ENCODE peak calls at places on chromosomes 6 and 20, in seven cellular contexts. T is anterior cingulate cortex; Q is HFFc6; F is activated CD4-positive, CD25-positive, alpha-beta regulatory T cell; D is IMR-90; J is HuH-7.5; A is activated naive CD8-positive, alpha-beta T cell treated with anti-CD3 and anti-CD28 coated beads, Interleukin-2, amount 50 U/mL, for 24 hours. C is an unnamed sample.

GRCh38 chr6:15443119-15443518 is 197.2 kb downstream of the JARID2 start:
- DNase-seq in T (no peak), Q (peak), F (no peak), D (peak), J (no peak), A (no peak), C (peak)

GRCh38 chr6:32148289-32148688 is 3.5 kb downstream of the PRRT1 start:
- DNase-seq in T (no peak), Q (no peak), F (no peak), D (no peak), J (no peak), A (no peak), C (no peak)

GRCh38 chr20:667351-668034 is 8.1 kb downstream of the SCRT2 start:
- DNase-seq in T (no peak), Q (no peak), F (peak), D (peak), J (peak), A (peak), C (peak)

GRCh38 chr6:139409026-139409425 is 34.6 kb upstream of the CITED2 start:
- DNase-seq in T (no peak), Q (peak), F (no peak), D (peak), J (no peak), A (no peak), C (peak)

GRCh38 chr6:6686748-6687601 is 98.5 kb downstream of the LY86 start:
- DNase-seq in T (no peak), Q (peak), F (no peak), D (no peak), J (peak), A (no peak), C (peak)

GRCh38 chr20:23625236-23625964 is 12.4 kb downstream of the CST3 start:
- DNase-seq in T (no peak), Q (no peak), F (no peak), D (no peak), J (no peak), A (no peak), C (no peak)

GRCh38 chr6:46184114-46184513 is 13.3 kb upstream of the ENPP5 start:
- DNase-seq in T (no peak), Q (peak), F (no peak), D (peak), J (no peak), A (no peak), C (peak)

GRCh38 chr6:47360388-47360787 is 50.7 kb upstream of the TNFRSF21 start:
- DNase-seq in T (no peak), Q (no peak), F (no peak), D (no peak), J (no peak), A (no peak), C (no peak)

GRCh38 chr20:45833030-45833882 is at the start of gene SNX21:
- DNase-seq in T (peak), Q (peak), F (no peak), D (peak), J (peak), A (peak), C (peak)

GRCh38 chr6:42879372-42880239 is at the start of gene RPL7L1:
- DNase-seq in T (peak), Q (peak), F (peak), D (peak), J (peak), A (peak), C (peak)

GRCh38 chr6:46781478-46782378 is 11.5 kb upstream of the MEP1A start:
- DNase-seq in T (peak), Q (peak), F (no peak), D (peak), J (no peak), A (peak), C (peak)

GRCh38 chr6:40936810-40937209 is 102.2 kb downstream of the UNC5CL start:
- DNase-seq in T (no peak), Q (peak), F (no peak), D (peak), J (no peak), A (no peak), C (peak)

GRCh38 chr6:37373822-37374514 is 20.2 kb downstream of the RNF8 start:
- DNase-seq in T (no peak), Q (no peak), F (no peak), D (no peak), J (no peak), A (no peak), C (peak)

GRCh38 chr6:108009894-108010293 is 51.9 kb upstream of the SEC63 start:
- DNase-seq in T (no peak), Q (no peak), F (no peak), D (no peak), J (no peak), A (no peak), C (no peak)

GRCh38 chr6:16873698-16874097 is 112.4 kb upstream of the ATXN1 start:
- DNase-seq in T (no peak), Q (no peak), F (no peak), D (no peak), J (no peak), A (no peak), C (no peak)

GRCh38 chr20:13840093-13840465 is 55.3 kb downstream of the NDUFAF5 start:
- DNase-seq in T (no peak), Q (no peak), F (no peak), D (no peak), J (no peak), A (no peak), C (no peak)

GRCh38 chr20:11671015-11671511 is 246.6 kb upstream of the BTBD3 start:
- DNase-seq in T (no peak), Q (no peak), F (no peak), D (no peak), J (no peak), A (no peak), C (no peak)

GRCh38 chr20:58544891-58545290 is 29.7 kb upstream of the APCDD1L start:
- DNase-seq in T (no peak), Q (no peak), F (no peak), D (no peak), J (no peak), A (no peak), C (no peak)

GRCh38 chr6:93794161-93794560 is 374.8 kb upstream of the EPHA7 start:
- DNase-seq in T (no peak), Q (no peak), F (no peak), D (no peak), J (no peak), A (no peak), C (no peak)

GRCh38 chr6:111615916-111616612 is 10.4 kb upstream of the TRAF3IP2 start:
- DNase-seq in T (no peak), Q (no peak), F (no peak), D (no peak), J (no peak), A (no peak), C (no peak)

GRCh38 chr20:50186151-50186885 is 4.3 kb upstream of the CEBPB start:
- DNase-seq in T (peak), Q (peak), F (peak), D (peak), J (peak), A (peak), C (peak)

GRCh38 chr6:36984581-36985383 is 1.2 kb downstream of the MTCH1 start:
- DNase-seq in T (no peak), Q (peak), F (no peak), D (peak), J (no peak), A (peak), C (peak)

GRCh38 chr6:33976425-33977360 is 169.2 kb downstream of the GRM4 start:
- DNase-seq in T (no peak), Q (no peak), F (no peak), D (no peak), J (no peak), A (no peak), C (no peak)

GRCh38 chr6:43123691-43124314 is 47.3 kb upstream of the SRF start:
- DNase-seq in T (no peak), Q (no peak), F (no peak), D (no peak), J (no peak), A (no peak), C (peak)

GRCh38 chr6:130470777-130471176 is 105.0 kb downstream of the TMEM200A start:
- DNase-seq in T (no peak), Q (no peak), F (no peak), D (no peak), J (no peak), A (no peak), C (no peak)

GRCh38 chr6:141667580-141668309 is 465.0 kb upstream of the GJE1 start:
- DNase-seq in T (no peak), Q (peak), F (no peak), D (peak), J (no peak), A (no peak), C (no peak)

GRCh38 chr6:35733633-35734032 is 3.2 kb upstream of the ARMC12 start:
- DNase-seq in T (no peak), Q (no peak), F (no peak), D (no peak), J (no peak), A (no peak), C (no peak)

GRCh38 chr6:79543411-79543810 is 6.2 kb upstream of the LCA5 start:
- DNase-seq in T (no peak), Q (no peak), F (no peak), D (no peak), J (no peak), A (no peak), C (no peak)

GRCh38 chr20:50029083-50029696 is 46.4 kb downstream of the SNAI1 start:
- DNase-seq in T (no peak), Q (no peak), F (no peak), D (no peak), J (no peak), A (no peak), C (no peak)

GRCh38 chr20:31710423-31711250 is 12.0 kb downstream of the BCL2L1 start:
- DNase-seq in T (no peak), Q (no peak), F (no peak), D (no peak), J (no peak), A (no peak), C (peak)

GRCh38 chr6:33578588-33579011 is 1.5 kb downstream of the BAK1 start:
- DNase-seq in T (no peak), Q (no peak), F (no peak), D (no peak), J (no peak), A (peak), C (no peak)

GRCh38 chr20:22374678-22375590 is 209.4 kb downstream of the FOXA2 start:
- DNase-seq in T (no peak), Q (no peak), F (no peak), D (no peak), J (no peak), A (no peak), C (peak)

GRCh38 chr20:63134201-63134612 is 81.7 kb downstream of the YTHDF1 start:
- DNase-seq in T (no peak), Q (no peak), F (no peak), D (no peak), J (no peak), A (peak), C (no peak)

GRCh38 chr6:22954749-22955385 is 385.5 kb downstream of the HDGFL1 start:
- DNase-seq in T (no peak), Q (no peak), F (no peak), D (peak), J (no peak), A (no peak), C (peak)

GRCh38 chr6:84390334-84390733 is 162.9 kb upstream of the CEP162 start:
- DNase-seq in T (no peak), Q (no peak), F (no peak), D (no peak), J (no peak), A (no peak), C (no peak)

GRCh38 chr20:6515261-6515660 is 252.2 kb upstream of the BMP2 start:
- DNase-seq in T (no peak), Q (no peak), F (no peak), D (peak), J (no peak), A (no peak), C (peak)

GRCh38 chr6:6856538-6857523 is 250.9 kb upstream of the RREB1 start:
- DNase-seq in T (no peak), Q (no peak), F (no peak), D (peak), J (no peak), A (peak), C (peak)

GRCh38 chr6:13045676-13046075 is 282.7 kb downstream of the TBC1D7 start:
- DNase-seq in T (no peak), Q (no peak), F (no peak), D (no peak), J (no peak), A (no peak), C (no peak)